ENCODE peak calls at places on chromosomes 3 and 15, in six cellular contexts. Z, E, U, T, M and J are unnamed samples.

GRCh38 chr3:128991355-128991895 is 2.5 kb downstream of the CFAP92 start:
- DNase-seq in Z (no peak), E (no peak), U (no peak), T (no peak), M (no peak), J (no peak)

GRCh38 chr15:70825841-70826240 is 28.1 kb downstream of the LARP6 start:
- DNase-seq in Z (no peak), E (no peak), U (no peak), T (no peak), M (no peak), J (no peak)

GRCh38 chr3:54211097-54211496 is 88.7 kb downstream of the CACNA2D3 start:
- DNase-seq in Z (no peak), E (no peak), U (no peak), T (no peak), M (no peak), J (no peak)

GRCh38 chr3:22189616-22190015 is 438.6 kb upstream of the ZNF385D start:
- DNase-seq in Z (no peak), E (no peak), U (no peak), T (no peak), M (no peak), J (no peak)

GRCh38 chr15:59994855-59995557 is 9.1 kb upstream of the FOXB1 start:
- DNase-seq in Z (peak; percentile 61), E (no peak), U (no peak), T (no peak), M (no peak), J (no peak)

GRCh38 chr3:3665546-3665945 is 133.7 kb upstream of the LRRN1 start:
- DNase-seq in Z (peak; percentile 60), E (no peak), U (no peak), T (no peak), M (peak; percentile 11), J (no peak)

GRCh38 chr15:98581715-98582114 is 66.6 kb upstream of the IGF1R start:
- DNase-seq in Z (no peak), E (no peak), U (no peak), T (no peak), M (no peak), J (no peak)

GRCh38 chr3:101850327-101851048 is 1.2 kb downstream of the NFKBIZ start:
- DNase-seq in Z (no peak), E (no peak), U (no peak), T (peak; percentile 53), M (peak; percentile 61), J (peak; percentile 51)

GRCh38 chr3:169623971-169624370 is 39.5 kb downstream of the MECOM start:
- DNase-seq in Z (no peak), E (no peak), U (no peak), T (no peak), M (no peak), J (no peak)

GRCh38 chr15:78422571-78423340 is 15.3 kb upstream of the IREB2 start:
- DNase-seq in Z (peak; percentile 71), E (peak; percentile 33), U (peak; percentile 56), T (peak; percentile 71), M (peak; percentile 58), J (peak; percentile 58)

GRCh38 chr15:46848704-46849103 is 868.6 kb upstream of the SEMA6D start:
- DNase-seq in Z (no peak), E (no peak), U (no peak), T (no peak), M (no peak), J (no peak)

DNA sequence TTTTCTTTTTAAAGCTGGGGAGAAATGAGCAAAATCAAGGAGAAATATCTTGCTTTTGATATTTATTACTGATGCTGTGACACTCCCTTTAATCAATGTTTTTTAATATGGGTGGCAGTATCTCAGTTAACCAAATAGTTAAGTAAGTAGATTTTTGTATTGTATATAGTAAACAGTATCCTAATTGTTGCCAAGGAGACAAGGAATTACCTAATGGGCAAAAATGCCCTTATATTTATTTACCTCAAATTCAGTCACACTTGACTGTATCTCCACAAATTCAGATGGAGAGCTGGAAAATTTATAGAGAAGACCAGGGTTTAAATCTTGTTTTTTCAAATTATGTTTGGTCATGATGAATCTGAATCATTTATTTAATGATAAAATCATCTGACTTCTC is 3.6 kb upstream of the CHD2 start:
- DNase-seq in Z (no peak), E (no peak), U (no peak), T (no peak), M (no peak), J (no peak)
- H3K27ac ChIP-seq in Z (no peak overlapping the region), E (peak overlapping the region; percentile 22), U (peak overlapping the region; percentile 38), T (no peak overlapping the region), M (peak overlapping the region; percentile 32), J (peak overlapping the region; percentile 77)

GRCh38 chr15:83203543-83203942 is 4.1 kb downstream of the HDGFL3 start:
- DNase-seq in Z (no peak), E (no peak), U (no peak), T (no peak), M (no peak), J (no peak)
- H3K4me3 ChIP-seq in Z (no peak overlapping the region), E (no peak overlapping the region), U (no peak overlapping the region), T (no peak overlapping the region), M (no peak overlapping the region), J (no peak overlapping the region)

DNA sequence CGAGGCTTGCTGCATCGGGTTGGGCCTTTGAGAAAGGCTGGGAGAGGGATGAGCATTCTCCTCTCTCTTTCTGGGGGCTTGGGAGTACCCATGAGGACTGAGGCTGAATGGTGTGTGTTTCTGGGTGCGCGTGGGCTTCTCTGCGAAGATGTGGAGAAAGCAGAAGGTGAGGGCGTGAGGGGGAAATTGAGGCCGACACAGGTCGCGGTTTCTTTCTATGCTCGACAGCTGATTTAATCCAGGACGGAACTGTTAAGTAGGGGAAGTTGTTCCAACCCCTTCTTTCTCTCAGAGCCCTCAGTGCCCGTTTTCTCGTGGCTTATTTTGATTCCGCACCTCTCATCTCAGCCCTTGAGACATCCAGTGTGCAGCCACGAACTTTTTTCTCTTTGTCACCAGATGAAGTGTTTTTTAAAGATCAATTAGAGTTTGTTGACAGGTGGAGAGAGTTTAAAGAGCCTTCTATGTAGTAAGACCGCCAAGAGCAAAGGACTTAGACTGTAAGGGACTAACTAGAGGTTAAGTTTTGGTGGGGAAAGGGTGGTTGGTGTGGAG is 711 bp downstream of the STARD9 start:
- DNase-seq in Z (no peak), E (no peak), U (no peak), T (no peak), M (no peak), J (no peak)
- H3K27me3 ChIP-seq in Z (no peaks in the 10 kb centered on the region), E (no peaks in the 10 kb centered on the region), U (no peaks in the 10 kb centered on the region), T (no peaks in the 10 kb centered on the region), M (no peaks in the 10 kb centered on the region), J (no peaks in the 10 kb centered on the region)

DNA sequence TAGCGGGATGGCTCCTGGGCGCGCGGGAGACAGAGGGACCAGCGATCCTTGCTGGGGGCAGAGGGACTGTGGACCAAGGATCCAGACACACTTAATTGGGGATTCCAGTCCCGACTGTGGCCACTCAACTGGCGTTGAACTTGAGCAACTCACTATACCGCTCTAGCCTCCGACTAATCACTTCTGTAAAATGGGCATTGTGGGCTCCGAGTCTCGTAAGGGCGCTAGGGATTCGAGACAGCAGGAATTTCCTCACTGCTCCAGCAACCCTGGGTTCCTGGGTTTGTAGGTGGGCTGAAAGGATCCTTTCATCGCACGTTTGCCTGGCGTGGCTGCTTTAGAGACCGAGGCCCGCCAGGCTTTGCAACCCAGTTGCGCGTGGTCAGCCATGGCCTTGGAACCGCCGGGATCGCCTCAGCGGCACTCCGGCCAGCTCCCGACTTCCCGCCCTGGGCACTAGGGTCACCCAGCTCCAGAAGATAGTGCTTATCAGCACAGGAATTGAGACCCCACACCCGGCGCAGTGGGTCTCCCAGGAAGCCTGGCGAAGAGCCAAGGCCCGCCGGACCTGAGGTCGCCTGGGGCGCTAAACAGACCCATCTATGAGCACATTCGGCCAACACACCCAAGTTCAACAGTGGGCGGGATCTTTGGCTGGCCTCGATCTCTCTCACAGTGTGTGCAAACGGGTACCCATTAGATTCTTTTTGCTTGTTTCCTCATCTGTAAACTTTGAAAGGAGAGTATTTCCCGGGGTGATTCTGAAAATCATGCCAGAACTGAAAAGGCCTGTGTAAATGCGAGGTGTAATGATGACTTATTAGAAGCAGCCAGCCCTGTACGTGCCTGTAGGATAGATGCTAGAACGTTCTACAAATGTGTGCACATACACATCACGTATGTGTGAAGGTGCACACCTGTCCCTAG is 9.9 kb downstream of the FOXL2 start:
- DNase-seq in Z (no peak), E (no peak), U (no peak), T (no peak), M (no peak), J (no peak)
- H3K27ac ChIP-seq in Z (no peak overlapping the region), E (no peak overlapping the region), U (no peak overlapping the region), T (no peak overlapping the region), M (no peak overlapping the region), J (no peak overlapping the region)

GRCh38 chr3:9947025-9947995 is 4.9 kb downstream of the PRRT3 start:
- DNase-seq in Z (peak; percentile 88), E (peak; percentile 47), U (peak; percentile 77), T (peak; percentile 80), M (peak; percentile 38), J (no peak)
- H3K4me3 ChIP-seq in Z (peak overlapping the region; percentile 1), E (peak overlapping the region; percentile 78), U (peak overlapping the region; percentile 54), T (peak overlapping the region; percentile 60), M (peak overlapping the region; percentile 73), J (no peak overlapping the region)

GRCh38 chr3:46893763-46894162 is 16.2 kb downstream of the PTH1R start:
- DNase-seq in Z (no peak), E (no peak), U (no peak), T (no peak), M (no peak), J (no peak)

GRCh38 chr3:46895204-46895660 is 17.7 kb downstream of the PTH1R start:
- DNase-seq in Z (no peak), E (peak; percentile 54), U (no peak), T (peak; percentile 56), M (peak; percentile 39), J (peak; percentile 58)

GRCh38 chr3:46892285-46893145 is 15.0 kb downstream of the PTH1R start:
- DNase-seq in Z (peak; percentile 94), E (peak; percentile 37), U (peak; percentile 73), T (peak; percentile 74), M (peak; percentile 30), J (no peak)

GRCh38 chr3:46894256-46894655 is 16.7 kb downstream of the PTH1R start:
- DNase-seq in Z (no peak), E (no peak), U (no peak), T (no peak), M (no peak), J (no peak)

GRCh38 chr3:46893146-46893748 is 15.7 kb downstream of the PTH1R start:
- DNase-seq in Z (no peak), E (no peak), U (no peak), T (no peak), M (no peak), J (no peak)
- H3K27me3 ChIP-seq in Z (no peaks in the 10 kb centered on the region), E (peaks cover 4% of the 10 kb centered on the region), U (no peaks in the 10 kb centered on the region), T (no peaks in the 10 kb centered on the region), M (peaks cover 3% of the 10 kb centered on the region), J (peaks cover 7% of the 10 kb centered on the region)

GRCh38 chr3:122956685-122957455 is 70.7 kb downstream of the SEMA5B start:
- DNase-seq in Z (no peak), E (no peak), U (no peak), T (no peak), M (no peak), J (no peak)
- H3K27ac ChIP-seq in Z (no peak overlapping the region), E (no peak overlapping the region), U (no peak overlapping the region), T (no peak overlapping the region), M (no peak overlapping the region), J (no peak overlapping the region)

GRCh38 chr15:65902373-65902772 is 33.1 kb downstream of the RAB11A start:
- DNase-seq in Z (peak; percentile 86), E (peak; percentile 82), U (no peak), T (peak; percentile 21), M (no peak), J (no peak)
- H3K4me3 ChIP-seq in Z (no peak overlapping the region), E (no peak overlapping the region), U (no peak overlapping the region), T (no peak overlapping the region), M (no peak overlapping the region), J (no peak overlapping the region)